ENCODE peak calls at places on chromosome 13, in eight cellular contexts. W is tibial nerve, Z is testis, M is HCT116, F is uterus, V is IMR-90, O is Peyer's patch, S is suprapubic skin. K is an unnamed sample.

GRCh38 chr13:101473458-101473857 is 21.0 kb downstream of the ITGBL1 start:
- DNase-seq in M (no peak), F (no peak), O (no peak), Z (no peak), S (peak), V (peak), W (no peak), K (peak)

GRCh38 chr13:108618233-108618632 is 11.2 kb upstream of the MYO16 start:
- DNase-seq in V (no peak), Z (no peak), M (no peak), F (no peak), W (no peak), O (no peak), S (no peak), K (no peak)

GRCh38 chr13:43686557-43686956 is 100.2 kb downstream of the ENOX1 start:
- DNase-seq in V (peak), O (no peak), M (no peak), F (peak), Z (no peak), W (no peak), S (peak), K (peak)

GRCh38 chr13:62038214-62038613 is 622.6 kb upstream of the PCDH20 start:
- DNase-seq in O (no peak), V (no peak), W (no peak), M (no peak), Z (no peak), S (no peak), F (no peak), K (no peak)

GRCh38 chr13:38538412-38538811 is 148.5 kb upstream of the FREM2 start:
- DNase-seq in O (no peak), F (no peak), M (no peak), V (no peak), Z (no peak), W (no peak), S (no peak), K (no peak)

GRCh38 chr13:106558527-106558926 is 9.4 kb downstream of the ARGLU1 start:
- DNase-seq in W (no peak), F (no peak), O (no peak), S (no peak), V (no peak), M (no peak), Z (no peak), K (no peak)

GRCh38 chr13:105665284-105665683 is 870.2 kb downstream of the EFNB2 start:
- DNase-seq in S (no peak), V (peak), O (no peak), W (no peak), F (no peak), M (no peak), Z (no peak), K (peak)

GRCh38 chr13:29022968-29023367 is 202.8 kb downstream of the MTUS2 start:
- DNase-seq in M (no peak), V (no peak), F (no peak), O (no peak), Z (no peak), S (no peak), W (no peak), K (no peak)

GRCh38 chr13:81957121-81957520 is 1616.2 kb upstream of the SPRY2 start:
- DNase-seq in M (no peak), F (no peak), V (no peak), O (no peak), Z (no peak), S (no peak), W (no peak), K (no peak)

GRCh38 chr13:21670006-21670882 is 629 bp upstream of the FGF9 start:
- DNase-seq in V (peak), Z (peak), O (peak), F (peak), S (peak), M (no peak), W (no peak), K (no peak)

GRCh38 chr13:45238945-45239795 is 38.3 kb upstream of the KCTD4 start:
- DNase-seq in W (no peak), F (no peak), S (no peak), M (no peak), V (peak), O (no peak), Z (no peak), K (no peak)

GRCh38 chr13:23025848-23026608 is 154.8 kb upstream of the SGCG start:
- DNase-seq in S (no peak), O (no peak), F (no peak), Z (no peak), M (no peak), W (no peak), V (no peak), K (no peak)

GRCh38 chr13:60268203-60268555 is 104.5 kb upstream of the DIAPH3 start:
- DNase-seq in S (no peak), Z (no peak), W (no peak), M (no peak), V (no peak), F (no peak), O (no peak), K (no peak)

GRCh38 chr13:94079876-94080275 is 399.6 kb downstream of the DCT start:
- DNase-seq in V (peak), M (no peak), Z (no peak), O (no peak), F (no peak), W (no peak), S (no peak), K (no peak)

GRCh38 chr13:93180376-93180966 is 46.1 kb upstream of the GPC6 start:
- DNase-seq in F (no peak), O (no peak), Z (no peak), M (no peak), S (no peak), V (peak), W (no peak), K (no peak)

GRCh38 chr13:32911506-32911905 is 104.7 kb upstream of the KL start:
- DNase-seq in V (peak), M (peak), Z (peak), O (no peak), F (no peak), S (no peak), W (no peak), K (peak)

GRCh38 chr13:82330499-82330898 is 1551.8 kb downstream of the SLITRK1 start:
- DNase-seq in O (no peak), W (no peak), S (no peak), M (no peak), F (no peak), Z (peak), V (no peak), K (no peak)

GRCh38 chr13:62293081-62293480 is 877.4 kb upstream of the PCDH20 start:
- DNase-seq in M (no peak), V (peak), W (no peak), Z (no peak), S (no peak), O (no peak), F (no peak), K (peak)

GRCh38 chr13:34025746-34026145 is 207.8 kb downstream of the RFC3 start:
- DNase-seq in V (peak), W (no peak), M (no peak), F (no peak), O (no peak), Z (no peak), S (no peak), K (no peak)

GRCh38 chr13:79812070-79812850 is 331.3 kb downstream of the NDFIP2 start:
- DNase-seq in F (no peak), O (no peak), Z (no peak), V (no peak), M (no peak), W (no peak), S (no peak), K (no peak)

GRCh38 chr13:65746522-65746921 is 1483.6 kb downstream of the PCDH9 start:
- DNase-seq in S (no peak), Z (no peak), F (no peak), M (no peak), O (no peak), W (no peak), V (peak), K (no peak)

GRCh38 chr13:50236898-50237318 is 221.7 kb downstream of the KCNRG start:
- DNase-seq in W (no peak), S (no peak), O (no peak), M (no peak), Z (no peak), F (no peak), V (peak), K (no peak)

GRCh38 chr13:39597828-39598227 is 5.2 kb downstream of the LHFPL6 start:
- DNase-seq in S (no peak), M (no peak), O (no peak), Z (no peak), V (peak), F (no peak), W (no peak), K (no peak)

GRCh38 chr13:80251403-80251802 is 89.5 kb downstream of the SPRY2 start:
- DNase-seq in Z (no peak), V (peak), W (no peak), O (no peak), F (no peak), S (no peak), M (no peak), K (no peak)

GRCh38 chr13:75432045-75432444 is 49.9 kb downstream of the TBC1D4 start:
- DNase-seq in Z (no peak), W (no peak), M (no peak), O (no peak), S (no peak), F (no peak), V (peak), K (no peak)

DNA sequence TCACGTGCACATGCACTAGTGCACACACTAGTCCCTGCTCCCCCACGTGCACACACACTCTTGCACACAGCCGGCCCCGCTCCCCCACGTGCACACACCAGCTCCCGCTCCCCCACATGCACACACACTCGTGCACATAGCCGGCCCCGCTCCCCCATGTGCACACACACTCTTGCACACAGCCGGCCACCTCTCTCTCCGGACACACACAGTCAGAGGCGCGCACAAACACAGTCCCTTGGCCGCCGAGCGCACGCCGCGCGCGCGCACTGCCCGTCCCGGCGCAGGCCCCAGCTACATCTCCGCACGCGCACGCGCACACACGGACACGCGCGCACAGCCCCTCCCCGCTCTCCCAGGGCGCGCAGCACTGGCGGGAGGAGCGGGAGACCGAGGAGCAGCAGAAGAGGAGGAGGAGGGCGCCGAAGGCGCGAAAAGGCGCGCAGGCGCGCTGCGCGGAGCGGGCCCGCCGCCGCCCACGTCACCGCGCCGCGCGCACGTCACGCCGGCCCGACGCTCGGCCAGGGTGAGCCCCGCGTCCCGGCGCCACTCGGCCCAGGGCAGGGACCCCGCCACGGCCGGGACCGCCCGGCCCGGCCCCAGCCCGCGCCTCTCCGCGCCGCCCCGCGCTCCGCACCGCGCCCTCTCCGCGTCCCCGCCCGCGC is at the start of gene TFDP1:
- DNase-seq in V (peak), Z (peak), W (no peak), M (peak), F (peak), S (peak), O (peak), K (peak)
- TF ChIP-seq POLR2A in V (peak), Z (no peak), W (no peak), M (peak), F (no peak), S (no peak), O (no peak), K (peak)

GRCh38 chr13:36000028-36000427 is 131.2 kb downstream of the DCLK1 start:
- DNase-seq in M (no peak), Z (no peak), F (no peak), W (no peak), S (no peak), O (no peak), V (no peak), K (no peak)

GRCh38 chr13:35992964-35993363 is 138.2 kb downstream of the DCLK1 start:
- DNase-seq in Z (no peak), W (no peak), V (no peak), F (no peak), S (no peak), M (no peak), O (no peak), K (no peak)

GRCh38 chr13:35994131-35994966 is 136.8 kb downstream of the DCLK1 start:
- DNase-seq in Z (peak), M (no peak), F (peak), V (peak), O (no peak), S (no peak), W (no peak), K (peak)

GRCh38 chr13:35995136-35995535 is 136.0 kb downstream of the DCLK1 start:
- DNase-seq in Z (no peak), W (no peak), S (no peak), V (no peak), F (no peak), O (no peak), M (no peak), K (no peak)

GRCh38 chr13:35996360-35996759 is 134.8 kb downstream of the DCLK1 start:
- DNase-seq in O (no peak), S (no peak), Z (no peak), V (no peak), W (no peak), F (no peak), M (no peak), K (no peak)
- TF ChIP-seq POLR2A in O (no peak), S (no peak), Z (no peak), V (no peak), W (no peak), F (no peak), M (no peak), K (no peak)

DNA sequence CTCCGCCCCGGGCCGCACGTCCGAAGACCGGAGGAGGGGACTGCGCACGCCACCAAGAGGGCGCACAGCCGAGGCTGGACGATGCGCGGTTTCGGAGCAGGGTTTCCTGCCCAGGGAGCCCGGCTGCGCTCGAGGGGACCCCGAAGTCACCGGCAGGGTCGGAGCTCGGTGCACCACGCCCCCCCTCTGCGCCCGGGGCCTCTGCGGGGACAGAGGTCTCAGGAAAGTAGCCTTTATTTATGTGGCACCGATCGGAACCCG is 108.9 kb upstream of the DOCK9 start:
- DNase-seq in F (no peak), S (peak), M (no peak), O (no peak), Z (no peak), V (no peak), W (no peak), K (peak)
- TF ChIP-seq POLR2A in F (no peak), S (no peak), M (no peak), O (peak), Z (no peak), V (no peak), W (no peak), K (no peak)

DNA sequence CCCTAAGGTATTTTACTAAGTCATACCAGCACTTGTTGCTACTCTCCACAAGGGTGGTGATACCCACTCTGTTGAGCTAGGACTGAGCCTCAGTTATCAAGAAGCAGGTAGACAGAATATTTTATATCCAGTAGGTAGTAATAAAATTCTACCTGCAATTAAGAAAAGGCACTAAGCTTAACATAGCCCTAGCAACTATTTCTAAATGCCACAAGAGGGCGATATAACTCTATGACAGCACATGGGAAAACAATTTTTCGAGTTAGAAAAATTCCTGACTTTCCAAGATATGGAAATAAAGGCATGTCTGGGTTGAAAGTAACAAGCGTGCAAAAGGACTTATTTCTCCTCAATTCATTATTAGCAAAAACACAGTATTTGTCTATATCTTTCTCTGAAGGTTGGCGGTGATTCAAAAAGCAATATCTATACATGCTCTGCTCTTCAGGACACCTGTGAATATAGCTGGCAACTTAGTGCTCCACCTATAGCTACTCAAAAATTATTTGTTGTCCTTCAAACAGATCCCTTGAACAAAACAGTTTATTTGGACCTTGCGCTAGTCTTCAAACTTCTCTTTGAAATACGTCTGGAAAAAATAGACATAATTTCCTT is 14.7 kb downstream of the CCDC169 start:
- DNase-seq in M (peak), O (no peak), W (no peak), V (peak), S (no peak), Z (no peak), F (no peak), K (no peak)
- TF ChIP-seq POLR2A in M (no peak), O (no peak), W (no peak), V (no peak), S (no peak), Z (no peak), F (no peak), K (no peak)

GRCh38 chr13:48626077-48626449 is 27.7 kb upstream of the CYSLTR2 start:
- DNase-seq in W (no peak), M (no peak), F (no peak), V (peak), Z (peak), S (no peak), O (no peak), K (no peak)
- TF ChIP-seq POLR2A in W (no peak), M (no peak), F (no peak), V (no peak), Z (no peak), S (no peak), O (no peak), K (no peak)

DNA sequence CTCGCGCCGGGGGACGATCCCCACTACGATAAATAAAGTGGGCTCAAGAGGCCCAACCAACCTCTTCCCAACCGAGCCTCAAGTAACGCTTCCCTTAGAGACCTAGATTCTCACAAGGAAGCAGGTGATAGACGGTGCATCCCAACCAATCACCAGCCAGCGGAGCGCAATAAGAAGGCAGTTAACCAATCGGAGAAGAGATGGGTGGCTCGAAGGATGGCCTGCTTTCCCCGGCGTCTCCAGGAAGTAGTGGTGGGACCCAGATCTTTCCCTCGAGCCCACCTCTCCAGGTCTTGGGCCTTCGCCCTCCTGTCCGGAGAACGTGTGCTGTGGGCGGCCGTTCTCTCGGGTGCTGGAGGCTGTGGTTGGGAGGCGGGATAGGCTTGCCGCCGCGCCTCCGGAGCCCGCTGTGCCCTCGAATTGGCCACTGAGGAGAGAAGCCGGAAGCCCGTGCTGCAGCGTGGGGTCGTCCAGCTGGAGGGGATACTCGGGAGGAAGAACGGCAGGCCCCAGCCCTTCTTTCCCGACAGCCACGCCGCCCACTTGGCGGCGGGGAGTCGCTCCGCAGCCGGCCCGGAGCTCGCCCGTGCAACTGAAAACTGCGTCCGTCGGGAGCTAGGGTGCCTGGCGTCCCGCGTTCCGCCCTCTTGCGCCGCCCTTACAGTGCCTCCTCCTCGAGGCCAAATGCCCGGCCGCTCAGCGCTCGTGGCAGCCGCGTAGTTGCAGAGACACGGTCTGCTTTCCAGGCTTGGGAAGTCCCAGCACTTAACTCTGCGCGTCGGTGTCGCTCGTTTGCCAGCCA is at the start of gene RNF6:
- DNase-seq in V (peak), Z (peak), O (peak), S (peak), W (peak), M (peak), F (peak), K (peak)
- TF ChIP-seq POLR2A in V (peak), Z (no peak), O (peak), S (no peak), W (peak), M (peak), F (peak), K (peak)

DNA sequence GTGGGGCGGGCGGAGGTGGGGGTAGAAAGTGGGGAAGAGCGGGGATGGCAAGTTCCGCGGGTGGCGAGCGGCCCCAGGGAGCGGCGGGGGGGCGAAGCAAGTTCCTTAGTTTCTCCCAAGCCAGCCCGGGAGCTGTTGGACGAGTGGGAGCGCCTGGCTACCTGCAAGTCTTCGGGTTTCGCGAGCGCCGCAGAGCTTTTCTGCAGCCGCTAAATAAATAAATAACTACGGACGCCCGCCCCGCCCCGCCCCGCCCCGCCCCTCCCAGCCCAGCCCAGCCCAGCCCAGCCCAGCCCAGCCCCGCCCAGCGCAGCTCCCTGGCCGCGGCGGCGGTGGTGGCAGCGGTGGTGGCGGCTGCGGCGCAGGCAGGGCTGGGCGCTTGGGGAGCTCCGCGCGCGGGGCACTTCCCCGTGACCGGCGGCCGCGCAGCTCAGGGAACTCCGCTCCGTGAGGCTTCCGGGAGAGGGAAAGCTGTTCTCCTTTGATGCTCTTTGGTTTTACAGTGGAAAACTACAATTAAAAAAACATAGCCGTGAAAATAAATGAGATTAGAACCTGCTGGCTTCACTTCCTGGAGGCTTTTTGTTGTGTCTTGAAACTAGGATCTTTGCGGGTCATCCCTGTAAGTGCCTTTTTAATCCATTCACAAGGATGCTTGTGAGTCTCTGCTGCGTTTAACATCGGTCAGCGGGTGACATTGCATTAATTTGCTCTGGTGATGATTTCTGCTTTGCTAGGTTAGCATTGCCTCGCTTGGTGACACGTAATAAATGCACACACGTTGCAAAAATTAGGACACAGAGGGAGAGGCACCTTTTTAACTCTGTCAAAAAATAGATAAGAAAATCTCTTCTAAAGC is at the start of gene UBE2L5:
- DNase-seq in Z (peak), M (peak), S (peak), O (peak), W (peak), F (peak), V (peak), K (no peak)
- TF ChIP-seq POLR2A in Z (peak), M (no peak), S (no peak), O (peak), W (no peak), F (peak), V (no peak), K (peak)

GRCh38 chr13:102798653-102799543 is at the start of the genes BIVM and POGLUT2:
- DNase-seq in O (peak), Z (peak), S (peak), W (peak), F (peak), V (peak), M (peak), K (peak)
- TF ChIP-seq POLR2A in O (no peak), Z (no peak), S (no peak), W (no peak), F (peak), V (no peak), M (peak), K (peak)

GRCh38 chr13:67943116-67943515 is 713.0 kb upstream of the PCDH9 start:
- DNase-seq in O (no peak), W (no peak), V (no peak), Z (no peak), F (no peak), M (no peak), S (no peak), K (no peak)
- TF ChIP-seq POLR2A in O (no peak), W (no peak), V (no peak), Z (no peak), F (no peak), M (no peak), S (no peak), K (no peak)